ENCODE peak calls at places on chromosome 22, in five cellular contexts. One of them, this sample, is unnamed.

GRCh38 chr22:40524392-40525249 is 111.9 kb downstream of the MRTFA start:
- DNase-seq in GM23338: peak; percentile 40
- DNase-seq in lung: no peak
- DNase-seq in CD8-positive, alpha-beta T cell: no peak
- DNase-seq in trophoblast cell: peak; percentile 72
- DNase-seq in this sample: peak; percentile 60

GRCh38 chr22:24230911-24231656 is 13.8 kb downstream of the GGT5 start:
- DNase-seq in GM23338: peak; percentile 88
- DNase-seq in lung: peak; percentile 65
- DNase-seq in CD8-positive, alpha-beta T cell: peak; percentile 48
- DNase-seq in trophoblast cell: no peak
- DNase-seq in this sample: no peak

GRCh38 chr22:38347944-38348750 is 30.9 kb upstream of the CSNK1E start:
- DNase-seq in GM23338: no peak
- DNase-seq in lung: no peak
- DNase-seq in CD8-positive, alpha-beta T cell: no peak
- DNase-seq in trophoblast cell: peak; percentile 51
- DNase-seq in this sample: peak; percentile 57

GRCh38 chr22:29152045-29152380 is 53.7 kb upstream of the EMID1 start:
- DNase-seq in GM23338: peak; percentile 64
- DNase-seq in lung: no peak
- DNase-seq in CD8-positive, alpha-beta T cell: no peak
- DNase-seq in trophoblast cell: no peak
- DNase-seq in this sample: no peak

GRCh38 chr22:48253573-48253972 is 1491.1 kb downstream of the TBC1D22A start:
- DNase-seq in GM23338: no peak
- DNase-seq in lung: no peak
- DNase-seq in CD8-positive, alpha-beta T cell: no peak
- DNase-seq in trophoblast cell: no peak
- DNase-seq in this sample: no peak

GRCh38 chr22:35552186-35552842 is 11.7 kb downstream of the RASD2 start:
- DNase-seq in GM23338: peak; percentile 86
- DNase-seq in lung: no peak
- DNase-seq in CD8-positive, alpha-beta T cell: peak; percentile 67
- DNase-seq in trophoblast cell: no peak
- DNase-seq in this sample: peak; percentile 51

GRCh38 chr22:41380993-41381328 is 781 bp upstream of the TEF start:
- DNase-seq in GM23338: no peak
- DNase-seq in lung: peak; percentile 85
- DNase-seq in CD8-positive, alpha-beta T cell: no peak
- DNase-seq in trophoblast cell: peak; percentile 53
- DNase-seq in this sample: peak; percentile 80

GRCh38 chr22:32665676-32666075 is 135.8 kb upstream of the TIMP3 start:
- DNase-seq in GM23338: no peak
- DNase-seq in lung: no peak
- DNase-seq in CD8-positive, alpha-beta T cell: no peak
- DNase-seq in trophoblast cell: no peak
- DNase-seq in this sample: peak; percentile 75

GRCh38 chr22:27980424-27981148 is 61.5 kb upstream of the PITPNB start:
- DNase-seq in GM23338: peak; percentile 79
- DNase-seq in lung: no peak
- DNase-seq in CD8-positive, alpha-beta T cell: no peak
- DNase-seq in trophoblast cell: no peak
- DNase-seq in this sample: no peak

GRCh38 chr22:30033137-30033536 is 47.1 kb upstream of the HORMAD2 start:
- DNase-seq in GM23338: no peak
- DNase-seq in lung: no peak
- DNase-seq in CD8-positive, alpha-beta T cell: no peak
- DNase-seq in trophoblast cell: no peak
- DNase-seq in this sample: no peak

GRCh38 chr22:30521368-30522156 is 16.1 kb upstream of the SEC14L4 start:
- DNase-seq in GM23338: no peak
- DNase-seq in lung: no peak
- DNase-seq in CD8-positive, alpha-beta T cell: no peak
- DNase-seq in trophoblast cell: no peak
- DNase-seq in this sample: no peak

GRCh38 chr22:41531736-41532477 is 12.4 kb downstream of the POLR3H start:
- DNase-seq in GM23338: no peak
- DNase-seq in lung: no peak
- DNase-seq in CD8-positive, alpha-beta T cell: no peak
- DNase-seq in trophoblast cell: no peak
- DNase-seq in this sample: no peak

GRCh38 chr22:39234867-39235687 is 9.7 kb downstream of the PDGFB start:
- DNase-seq in GM23338: no peak
- DNase-seq in lung: no peak
- DNase-seq in CD8-positive, alpha-beta T cell: no peak
- DNase-seq in trophoblast cell: no peak
- DNase-seq in this sample: peak; percentile 58

GRCh38 chr22:33785283-33785991 is 134.8 kb downstream of the LARGE1 start:
- DNase-seq in GM23338: no peak
- DNase-seq in lung: no peak
- DNase-seq in CD8-positive, alpha-beta T cell: no peak
- DNase-seq in trophoblast cell: no peak
- DNase-seq in this sample: no peak

GRCh38 chr22:33562484-33562883 is 357.8 kb downstream of the LARGE1 start:
- DNase-seq in GM23338: no peak
- DNase-seq in lung: no peak
- DNase-seq in CD8-positive, alpha-beta T cell: no peak
- DNase-seq in trophoblast cell: no peak
- DNase-seq in this sample: no peak

GRCh38 chr22:38657248-38657909 is 941 bp downstream of the CBY1 start:
- DNase-seq in GM23338: peak; percentile 72
- DNase-seq in lung: no peak
- DNase-seq in CD8-positive, alpha-beta T cell: peak; percentile 14
- DNase-seq in trophoblast cell: no peak
- DNase-seq in this sample: peak; percentile 47

GRCh38 chr22:32864041-32864440 is 62.5 kb downstream of the TIMP3 start:
- DNase-seq in GM23338: no peak
- DNase-seq in lung: no peak
- DNase-seq in CD8-positive, alpha-beta T cell: no peak
- DNase-seq in trophoblast cell: peak; percentile 84
- DNase-seq in this sample: no peak

GRCh38 chr22:31681625-31682345 is 19.8 kb upstream of the PISD start:
- DNase-seq in GM23338: no peak
- DNase-seq in lung: no peak
- DNase-seq in CD8-positive, alpha-beta T cell: no peak
- DNase-seq in trophoblast cell: no peak
- DNase-seq in this sample: no peak

GRCh38 chr22:36773935-36774334 is 2.0 kb downstream of the IFT27 start:
- DNase-seq in GM23338: peak; percentile 48
- DNase-seq in lung: no peak
- DNase-seq in CD8-positive, alpha-beta T cell: no peak
- DNase-seq in trophoblast cell: no peak
- DNase-seq in this sample: peak; percentile 56

GRCh38 chr22:24153353-24153752 is 27.9 kb upstream of the SUSD2 start:
- DNase-seq in GM23338: no peak
- DNase-seq in lung: no peak
- DNase-seq in CD8-positive, alpha-beta T cell: peak; percentile 45
- DNase-seq in trophoblast cell: no peak
- DNase-seq in this sample: no peak

GRCh38 chr22:41535244-41535643 is 9.0 kb downstream of the POLR3H start:
- DNase-seq in GM23338: peak; percentile 75
- DNase-seq in lung: no peak
- DNase-seq in CD8-positive, alpha-beta T cell: no peak
- DNase-seq in trophoblast cell: no peak
- DNase-seq in this sample: no peak

GRCh38 chr22:31625661-31626426 is 36.2 kb downstream of the PISD start:
- DNase-seq in GM23338: peak; percentile 95
- DNase-seq in lung: no peak
- DNase-seq in CD8-positive, alpha-beta T cell: no peak
- DNase-seq in trophoblast cell: no peak
- DNase-seq in this sample: no peak

GRCh38 chr22:40429481-40429880 is 59.1 kb downstream of the SGSM3 start:
- DNase-seq in GM23338: no peak
- DNase-seq in lung: no peak
- DNase-seq in CD8-positive, alpha-beta T cell: no peak
- DNase-seq in trophoblast cell: no peak
- DNase-seq in this sample: no peak

GRCh38 chr22:36828815-36829214 is 12.0 kb upstream of the PVALB start:
- DNase-seq in GM23338: peak; percentile 32
- DNase-seq in lung: no peak
- DNase-seq in CD8-positive, alpha-beta T cell: no peak
- DNase-seq in trophoblast cell: no peak
- DNase-seq in this sample: peak; percentile 67

GRCh38 chr22:45830531-45831245 is 146.3 kb downstream of the WNT7B start:
- DNase-seq in GM23338: no peak
- DNase-seq in lung: no peak
- DNase-seq in CD8-positive, alpha-beta T cell: no peak
- DNase-seq in trophoblast cell: no peak
- DNase-seq in this sample: no peak

GRCh38 chr22:41904450-41905410 is 10.1 kb downstream of the SHISA8 start:
- DNase-seq in GM23338: no peak
- DNase-seq in lung: no peak
- DNase-seq in CD8-positive, alpha-beta T cell: no peak
- DNase-seq in trophoblast cell: no peak
- DNase-seq in this sample: no peak

GRCh38 chr22:42646569-42647525 is 2.3 kb downstream of the CYB5R3 start:
- DNase-seq in GM23338: no peak
- DNase-seq in lung: no peak
- DNase-seq in CD8-positive, alpha-beta T cell: no peak
- DNase-seq in trophoblast cell: no peak
- DNase-seq in this sample: no peak

GRCh38 chr22:29641781-29642355 is 38.4 kb downstream of the NF2 start:
- DNase-seq in GM23338: no peak
- DNase-seq in lung: no peak
- DNase-seq in CD8-positive, alpha-beta T cell: no peak
- DNase-seq in trophoblast cell: no peak
- DNase-seq in this sample: no peak

GRCh38 chr22:42366815-42367581 is 65.2 kb downstream of the NFAM1 start:
- DNase-seq in GM23338: no peak
- DNase-seq in lung: no peak
- DNase-seq in CD8-positive, alpha-beta T cell: no peak
- DNase-seq in trophoblast cell: no peak
- DNase-seq in this sample: no peak

GRCh38 chr22:42335839-42336378 is 65.5 kb upstream of the TCF20 start:
- DNase-seq in GM23338: no peak
- DNase-seq in lung: no peak
- DNase-seq in CD8-positive, alpha-beta T cell: no peak
- DNase-seq in trophoblast cell: no peak
- DNase-seq in this sample: no peak

DNA sequence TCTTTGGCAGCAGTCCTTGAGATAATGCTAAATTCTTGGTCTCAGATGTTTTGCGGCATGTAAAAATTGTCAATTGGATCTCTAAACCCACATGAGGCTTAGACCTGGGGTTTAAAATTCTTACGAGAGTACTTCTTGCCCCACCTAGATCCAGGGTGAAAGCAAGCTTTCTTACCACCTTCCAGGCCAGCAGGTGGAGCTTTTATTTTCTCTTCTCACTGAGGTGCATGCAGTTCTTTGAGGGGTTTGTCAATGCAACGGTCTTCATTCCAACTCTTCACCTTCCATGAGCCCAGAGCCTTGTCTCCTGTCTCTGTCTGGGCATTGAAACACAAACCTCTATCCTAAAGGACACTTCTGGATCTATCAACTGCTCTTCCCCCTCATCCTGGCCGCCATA is 154.1 kb downstream of the MYO18B start:
- DNase-seq in GM23338: peak; percentile 61
- DNase-seq in lung: no peak
- DNase-seq in CD8-positive, alpha-beta T cell: no peak
- DNase-seq in trophoblast cell: no peak
- DNase-seq in this sample: no peak
- H3K27me3 ChIP-seq in GM23338: peaks cover 2% of the 10 kb centered on the region
- H3K27me3 ChIP-seq in lung: no peaks in the 10 kb centered on the region
- H3K27me3 ChIP-seq in CD8-positive, alpha-beta T cell: peaks cover 3% of the 10 kb centered on the region
- H3K27me3 ChIP-seq in trophoblast cell: no peaks in the 10 kb centered on the region
- H3K27me3 ChIP-seq in this sample: no peaks in the 10 kb centered on the region

GRCh38 chr22:44659140-44659539 is 42.9 kb upstream of the PRR5 start:
- DNase-seq in GM23338: no peak
- DNase-seq in lung: no peak
- DNase-seq in CD8-positive, alpha-beta T cell: no peak
- DNase-seq in trophoblast cell: no peak
- DNase-seq in this sample: no peak

GRCh38 chr22:44660051-44660830 is 41.8 kb upstream of the PRR5 start:
- DNase-seq in GM23338: no peak
- DNase-seq in lung: no peak
- DNase-seq in CD8-positive, alpha-beta T cell: no peak
- DNase-seq in trophoblast cell: no peak
- DNase-seq in this sample: no peak

GRCh38 chr22:44661070-44661469 is 40.9 kb upstream of the PRR5 start:
- DNase-seq in GM23338: peak; percentile 88
- DNase-seq in lung: no peak
- DNase-seq in CD8-positive, alpha-beta T cell: no peak
- DNase-seq in trophoblast cell: no peak
- DNase-seq in this sample: no peak

GRCh38 chr22:44661659-44662569 is 40.1 kb upstream of the PRR5 start:
- DNase-seq in GM23338: no peak
- DNase-seq in lung: no peak
- DNase-seq in CD8-positive, alpha-beta T cell: no peak
- DNase-seq in trophoblast cell: no peak
- DNase-seq in this sample: no peak

GRCh38 chr22:44658371-44658953 is 43.5 kb upstream of the PRR5 start:
- DNase-seq in GM23338: no peak
- DNase-seq in lung: no peak
- DNase-seq in CD8-positive, alpha-beta T cell: no peak
- DNase-seq in trophoblast cell: no peak
- DNase-seq in this sample: no peak
- H3K27me3 ChIP-seq in GM23338: no peaks in the 10 kb centered on the region
- H3K27me3 ChIP-seq in lung: no peaks in the 10 kb centered on the region
- H3K27me3 ChIP-seq in CD8-positive, alpha-beta T cell: no peaks in the 10 kb centered on the region
- H3K27me3 ChIP-seq in trophoblast cell: no peaks in the 10 kb centered on the region
- H3K27me3 ChIP-seq in this sample: peaks cover 43% of the 10 kb centered on the region

GRCh38 chr22:22882033-22882717 is 5.4 kb upstream of the IGLL5 start:
- DNase-seq in GM23338: peak; percentile 5
- DNase-seq in lung: no peak
- DNase-seq in CD8-positive, alpha-beta T cell: no peak
- DNase-seq in trophoblast cell: peak; percentile 11
- DNase-seq in this sample: no peak
- H3K27me3 ChIP-seq in GM23338: peaks cover 81% of the 10 kb centered on the region
- H3K27me3 ChIP-seq in lung: no peaks in the 10 kb centered on the region
- H3K27me3 ChIP-seq in CD8-positive, alpha-beta T cell: no peaks in the 10 kb centered on the region
- H3K27me3 ChIP-seq in trophoblast cell: no peaks in the 10 kb centered on the region
- H3K27me3 ChIP-seq in this sample: peaks cover 49% of the 10 kb centered on the region

DNA sequence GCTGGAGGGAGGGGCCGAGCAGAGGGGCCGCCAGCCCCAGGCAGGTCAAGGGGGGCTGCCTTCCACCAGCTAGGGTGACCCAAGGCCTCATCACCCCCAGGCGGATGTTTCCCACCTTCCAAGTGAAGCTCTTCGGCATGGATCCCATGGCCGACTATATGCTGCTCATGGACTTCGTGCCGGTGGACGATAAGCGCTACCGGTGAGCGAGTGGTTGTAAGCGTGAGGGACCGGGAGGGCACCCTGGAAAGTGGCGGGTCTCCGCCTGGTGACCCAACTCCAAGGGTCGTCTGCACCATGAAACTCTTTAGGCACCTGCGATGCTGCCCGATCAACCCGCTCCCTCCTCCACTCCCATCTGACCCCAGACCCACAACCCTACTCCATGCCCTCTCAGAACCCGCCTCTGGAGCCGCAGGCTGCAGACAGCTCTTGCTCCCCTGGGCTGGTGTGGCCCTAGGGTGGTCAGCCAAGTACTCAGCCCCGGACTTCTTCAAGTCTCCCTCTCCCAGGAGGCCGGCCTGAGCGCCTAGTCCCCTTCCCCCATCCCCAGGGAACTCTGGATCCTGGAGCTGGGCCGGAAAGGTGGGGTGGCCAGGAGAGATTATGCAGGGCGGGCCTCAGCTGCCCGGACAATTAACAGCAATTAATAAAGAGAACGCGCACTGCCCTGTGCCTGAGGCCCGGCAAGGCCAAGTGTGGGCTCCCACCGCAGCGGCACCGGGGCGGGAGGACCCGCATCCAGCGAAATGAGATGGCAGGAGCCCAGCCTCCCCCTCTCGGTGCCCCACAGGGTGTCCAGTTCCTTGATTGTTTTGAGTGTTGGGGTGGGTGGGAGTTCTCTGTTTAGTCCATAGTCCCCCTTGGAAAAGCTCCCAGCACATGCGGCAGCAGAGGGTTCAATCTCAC is 2.8 kb downstream of the TBX1 start:
- DNase-seq in GM23338: peak; percentile 45
- DNase-seq in lung: no peak
- DNase-seq in CD8-positive, alpha-beta T cell: no peak
- DNase-seq in trophoblast cell: no peak
- DNase-seq in this sample: no peak
- H3K27me3 ChIP-seq in GM23338: peaks cover 95% of the 10 kb centered on the region
- H3K27me3 ChIP-seq in lung: peaks cover 5% of the 10 kb centered on the region
- H3K27me3 ChIP-seq in CD8-positive, alpha-beta T cell: peaks cover 33% of the 10 kb centered on the region
- H3K27me3 ChIP-seq in trophoblast cell: peaks cover 93% of the 10 kb centered on the region
- H3K27me3 ChIP-seq in this sample: peaks cover 38% of the 10 kb centered on the region